ENCODE peak calls at places on chromosome 10, in seven cellular contexts. E is astrocyte of the cerebellum, P is NCI-H510A, Z is heart right ventricle, X is nephron progenitor cell, O is heart left ventricle, M is activated T-helper 1 cell treated with Interleukin-2 at 50 U/mL for 16 hours. Y is an unnamed sample.

GRCh38 chr10:126596472-126597016 is 73.9 kb downstream of the C10orf90 start:
- DNase-seq in P (no peak), O (no peak), X (no peak), Z (no peak), M (no peak), E (no peak), Y (no peak)

GRCh38 chr10:14665865-14666857 is 108.5 kb downstream of the FAM107B start:
- DNase-seq in O (no peak), Z (no peak), E (no peak), X (no peak), P (no peak), M (no peak), Y (no peak)

GRCh38 chr10:75396861-75397570 is 4.5 kb downstream of the ZNF503 start:
- DNase-seq in X (peak), O (no peak), Z (peak), M (no peak), P (no peak), E (no peak), Y (no peak)

GRCh38 chr10:100743626-100744135 is 1.7 kb upstream of the PAX2 start:
- DNase-seq in O (no peak), Z (no peak), M (no peak), E (no peak), X (peak), P (no peak), Y (peak)

GRCh38 chr10:88066876-88067275 is 203.5 kb downstream of the PTEN start:
- DNase-seq in O (no peak), P (no peak), E (no peak), X (no peak), Z (no peak), M (no peak), Y (no peak)

GRCh38 chr10:4847580-4848020 is 21.6 kb downstream of the AKR1E2 start:
- DNase-seq in X (no peak), M (no peak), Z (peak), P (no peak), E (peak), O (no peak), Y (no peak)

GRCh38 chr10:61970182-61971015 is 68.9 kb downstream of the ARID5B start:
- DNase-seq in P (no peak), X (no peak), Z (no peak), M (no peak), O (no peak), E (peak), Y (no peak)

GRCh38 chr10:34587002-34587740 is 227.9 kb downstream of the PARD3 start:
- DNase-seq in E (no peak), M (no peak), Z (no peak), O (no peak), P (no peak), X (no peak), Y (no peak)

GRCh38 chr10:75021851-75022250 is 89.6 kb upstream of the SAMD8 start:
- DNase-seq in M (no peak), O (no peak), P (peak), E (no peak), Z (no peak), X (no peak), Y (no peak)

GRCh38 chr10:4725917-4726606 is 99.9 kb upstream of the AKR1E2 start:
- DNase-seq in P (no peak), E (peak), M (no peak), X (no peak), O (no peak), Z (no peak), Y (peak)

GRCh38 chr10:114822771-114823463 is 1.3 kb downstream of the FHIP2A start:
- DNase-seq in M (no peak), P (no peak), Z (no peak), X (no peak), E (peak), O (no peak), Y (peak)

GRCh38 chr10:116769791-116770190 is 27.4 kb upstream of the HSPA12A start:
- DNase-seq in Z (no peak), X (no peak), E (no peak), O (no peak), M (no peak), P (no peak), Y (no peak)

GRCh38 chr10:88759366-88760101 is at the start of gene LIPN:
- DNase-seq in P (no peak), E (no peak), M (no peak), X (no peak), O (peak), Z (no peak), Y (peak)

GRCh38 chr10:43231523-43232078 is 35.3 kb downstream of the RASGEF1A start:
- DNase-seq in Z (no peak), O (peak), M (no peak), E (no peak), X (peak), P (no peak), Y (no peak)

GRCh38 chr10:97882142-97883091 is 32.8 kb downstream of the GOLGA7B start:
- DNase-seq in Z (no peak), E (no peak), M (no peak), O (no peak), X (no peak), P (no peak), Y (peak)

GRCh38 chr10:49408437-49409306 is 12.8 kb upstream of the DRGX start:
- DNase-seq in Z (no peak), M (no peak), X (no peak), P (no peak), E (no peak), O (no peak), Y (no peak)

GRCh38 chr10:29948971-29949370 is 110.4 kb downstream of the JCAD start:
- DNase-seq in P (no peak), E (no peak), M (no peak), Z (no peak), O (no peak), X (no peak), Y (peak)

GRCh38 chr10:49144021-49144720 is 10.3 kb upstream of the FAM170B start:
- DNase-seq in X (no peak), P (no peak), E (no peak), M (no peak), O (no peak), Z (no peak), Y (no peak)

GRCh38 chr10:84493951-84494848 is 165.8 kb downstream of the CCSER2 start:
- DNase-seq in E (no peak), O (no peak), X (no peak), P (no peak), Z (no peak), M (no peak), Y (peak)

GRCh38 chr10:104259999-104260774 is 5.5 kb downstream of the GSTO1 start:
- DNase-seq in O (peak), M (no peak), E (no peak), Z (no peak), X (no peak), P (no peak), Y (no peak)

GRCh38 chr10:26213157-26213780 is 3.3 kb upstream of the GAD2 start:
- DNase-seq in Z (no peak), X (no peak), E (no peak), M (no peak), O (no peak), P (no peak), Y (no peak)

GRCh38 chr10:86390337-86391120 is 23.9 kb upstream of the GRID1 start:
- DNase-seq in E (no peak), M (no peak), Z (no peak), X (no peak), P (no peak), O (no peak), Y (no peak)

GRCh38 chr10:19816420-19817250 is at the start of gene PLXDC2:
- DNase-seq in Z (peak), O (peak), E (peak), M (no peak), P (no peak), X (peak), Y (no peak)

GRCh38 chr10:62769574-62770242 is 34.8 kb upstream of the ADO start:
- DNase-seq in X (no peak), E (no peak), M (no peak), O (no peak), P (no peak), Z (no peak), Y (no peak)

GRCh38 chr10:78300526-78300925 is 266.9 kb downstream of the RPS24 start:
- DNase-seq in E (no peak), X (no peak), O (no peak), M (no peak), Z (no peak), P (no peak), Y (no peak)

GRCh38 chr10:15601819-15602218 is 117.9 kb downstream of the ITGA8 start:
- DNase-seq in P (no peak), M (no peak), O (no peak), E (no peak), X (no peak), Z (no peak), Y (no peak)

GRCh38 chr10:126021833-126022500 is 125.6 kb downstream of the FANK1 start:
- DNase-seq in M (no peak), O (no peak), X (no peak), E (no peak), Z (no peak), P (no peak), Y (no peak)

GRCh38 chr10:30812018-30812851 is 182.7 kb upstream of the LYZL2 start:
- DNase-seq in E (peak), P (no peak), X (no peak), O (peak), M (no peak), Z (peak), Y (no peak)

GRCh38 chr10:52653221-52653501 is 119.4 kb downstream of the MBL2 start:
- DNase-seq in P (no peak), M (no peak), E (no peak), Z (no peak), O (no peak), X (no peak), Y (no peak)

GRCh38 chr10:132642732-132643008 is 105.1 kb downstream of the INPP5A start:
- DNase-seq in O (no peak), X (no peak), M (no peak), Z (no peak), P (no peak), E (no peak), Y (no peak)

GRCh38 chr10:92291921-92292860 is 1.2 kb downstream of the MARCHF5 start:
- DNase-seq in E (peak), Z (peak), O (peak), X (peak), P (no peak), M (peak), Y (no peak)

GRCh38 chr10:116096501-116096900 is 176.5 kb downstream of the GFRA1 start:
- DNase-seq in X (no peak), M (no peak), P (no peak), O (no peak), Z (no peak), E (no peak), Y (no peak)

GRCh38 chr10:43126759-43127424 is 11.4 kb upstream of the CSGALNACT2 start:
- DNase-seq in E (no peak), X (no peak), O (no peak), P (no peak), Z (no peak), M (no peak), Y (no peak)

GRCh38 chr10:48651839-48652238 is 32.8 kb upstream of the WDFY4 start:
- DNase-seq in M (no peak), E (no peak), P (no peak), O (no peak), Z (no peak), X (no peak), Y (no peak)

GRCh38 chr10:124332426-124332825 is 86.3 kb downstream of the OAT start:
- DNase-seq in O (no peak), M (no peak), P (no peak), Z (no peak), E (no peak), X (no peak), Y (no peak)

Y was measured in epithelial cell of prostate.